ENCODE peak calls at places on chromosomes 16 and 17, in four cellular contexts. One of them, this sample, is unnamed.

GRCh38 chr17:4968166-4968915 is 724 bp upstream of the SPAG7 start:
- DNase-seq in HepG2: no peak
- DNase-seq in H1: no peak
- DNase-seq in K562: peak
- DNase-seq in this sample: no peak

GRCh38 chr17:40542562-40543411 is 22.5 kb downstream of the CCR7 start:
- DNase-seq in HepG2: peak
- DNase-seq in H1: no peak
- DNase-seq in K562: no peak
- DNase-seq in this sample: peak

GRCh38 chr17:49035470-49036269 is 38.5 kb downstream of the IGF2BP1 start:
- DNase-seq in HepG2: no peak
- DNase-seq in H1: no peak
- DNase-seq in K562: peak
- DNase-seq in this sample: peak

GRCh38 chr17:34306466-34306865 is 12.8 kb upstream of the CCL8 start:
- DNase-seq in HepG2: no peak
- DNase-seq in H1: peak
- DNase-seq in K562: peak
- DNase-seq in this sample: peak

GRCh38 chr16:54585094-54585493 is 298.5 kb upstream of the IRX3 start:
- DNase-seq in H1: no peak
- DNase-seq in K562: no peak
- DNase-seq in HepG2: no peak
- DNase-seq in this sample: no peak

GRCh38 chr17:63295288-63295687 is 150.8 kb downstream of the CYB561 start:
- DNase-seq in HepG2: no peak
- DNase-seq in K562: no peak
- DNase-seq in H1: no peak
- DNase-seq in this sample: no peak

GRCh38 chr17:32461853-32462617 is 17.7 kb downstream of the PSMD11 start:
- DNase-seq in HepG2: peak
- DNase-seq in K562: peak
- DNase-seq in H1: no peak
- DNase-seq in this sample: peak

GRCh38 chr17:50986989-50987660 is 121.0 kb upstream of the TOB1 start:
- DNase-seq in H1: no peak
- DNase-seq in K562: no peak
- DNase-seq in HepG2: no peak
- DNase-seq in this sample: no peak

GRCh38 chr17:80220709-80221215 is 535 bp downstream of the SLC26A11 start:
- DNase-seq in H1: no peak
- DNase-seq in K562: no peak
- DNase-seq in HepG2: no peak
- DNase-seq in this sample: peak

GRCh38 chr17:21089145-21089544 is 37.6 kb upstream of the DHRS7B start:
- DNase-seq in H1: no peak
- DNase-seq in HepG2: no peak
- DNase-seq in K562: no peak
- DNase-seq in this sample: no peak

GRCh38 chr17:82859431-82860403 is 19.9 kb upstream of the ZNF750 start:
- DNase-seq in K562: peak
- DNase-seq in H1: no peak
- DNase-seq in HepG2: peak
- DNase-seq in this sample: peak

GRCh38 chr17:78137392-78138203 is 7.0 kb downstream of the TMC8 start:
- DNase-seq in K562: peak
- DNase-seq in HepG2: no peak
- DNase-seq in H1: no peak
- DNase-seq in this sample: no peak

GRCh38 chr16:72620853-72621252 is 427.1 kb downstream of the ZFHX3 start:
- DNase-seq in H1: no peak
- DNase-seq in K562: no peak
- DNase-seq in HepG2: no peak
- DNase-seq in this sample: no peak

GRCh38 chr16:69107311-69107962 is 2.0 kb downstream of the HAS3 start:
- DNase-seq in HepG2: no peak
- DNase-seq in K562: no peak
- DNase-seq in H1: no peak
- DNase-seq in this sample: no peak

GRCh38 chr16:24670623-24671454 is 58.6 kb upstream of the TNRC6A start:
- DNase-seq in HepG2: no peak
- DNase-seq in H1: no peak
- DNase-seq in K562: no peak
- DNase-seq in this sample: peak

GRCh38 chr16:83501481-83501880 is 306.3 kb upstream of the HSBP1 start:
- DNase-seq in K562: no peak
- DNase-seq in HepG2: no peak
- DNase-seq in H1: no peak
- DNase-seq in this sample: no peak

GRCh38 chr17:64534187-64534586 is 27.4 kb downstream of the CEP95 start:
- DNase-seq in H1: no peak
- DNase-seq in K562: no peak
- DNase-seq in HepG2: no peak
- DNase-seq in this sample: peak

GRCh38 chr17:4854181-4854681 is 21.1 kb downstream of the MINK1 start:
- DNase-seq in HepG2: peak
- DNase-seq in H1: no peak
- DNase-seq in K562: no peak
- DNase-seq in this sample: no peak

DNA sequence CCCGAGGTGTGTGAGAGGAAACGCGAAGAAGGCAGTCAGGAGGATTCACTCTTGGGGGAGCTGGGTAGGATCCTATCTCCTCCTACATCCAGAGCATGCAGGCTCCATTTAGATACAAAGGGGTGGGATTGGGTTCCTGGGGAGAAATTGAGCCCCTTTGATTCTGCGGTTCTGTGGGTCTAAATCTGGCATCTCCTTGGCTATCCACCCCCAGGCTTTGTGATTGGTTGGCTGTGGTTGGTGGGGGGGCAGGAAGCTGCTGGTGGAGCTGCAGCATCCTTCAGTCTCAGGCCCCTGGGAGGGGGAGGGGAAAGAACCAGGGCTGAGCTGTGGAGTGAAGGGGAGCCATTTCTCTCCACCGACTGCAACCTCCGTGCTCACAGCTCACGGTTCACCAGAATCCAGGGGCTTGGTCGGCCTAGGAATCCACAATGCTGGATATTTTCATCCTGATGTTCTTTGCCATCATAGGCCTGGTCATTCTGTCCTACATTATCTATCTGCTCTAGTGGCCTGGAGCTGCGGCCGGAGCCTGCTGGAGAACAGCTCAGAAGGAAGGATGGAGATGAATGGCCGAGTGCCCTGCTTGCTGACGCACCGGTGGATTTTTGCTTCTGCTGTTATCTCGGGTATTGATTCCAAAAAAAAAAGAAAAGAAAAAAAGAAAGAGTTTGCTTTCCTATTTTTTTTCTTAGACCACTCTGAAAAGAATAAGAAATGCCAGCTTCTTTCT is at the start of gene LASP1NB:
- DNase-seq in K562: no peak
- DNase-seq in HepG2: no peak
- DNase-seq in H1: no peak
- DNase-seq in this sample: no peak
- TF ChIP-seq RNF2 in K562: no peak
- TF ChIP-seq RNF2 in HepG2: no peak
- TF ChIP-seq RNF2 in H1: no peak
- TF ChIP-seq RNF2 in this sample: no peak

GRCh38 chr17:74270333-74270732 is 3.7 kb upstream of the DNAI2 start:
- DNase-seq in K562: no peak
- DNase-seq in HepG2: no peak
- DNase-seq in H1: no peak
- DNase-seq in this sample: no peak
- TF ChIP-seq RNF2 in K562: no peak
- TF ChIP-seq RNF2 in HepG2: no peak
- TF ChIP-seq RNF2 in H1: no peak
- TF ChIP-seq RNF2 in this sample: no peak

GRCh38 chr16:55623640-55624039 is 32.1 kb upstream of the SLC6A2 start:
- DNase-seq in HepG2: no peak
- DNase-seq in K562: no peak
- DNase-seq in H1: no peak
- DNase-seq in this sample: no peak

GRCh38 chr16:55621771-55622170 is 34.0 kb upstream of the SLC6A2 start:
- DNase-seq in H1: no peak
- DNase-seq in HepG2: no peak
- DNase-seq in K562: no peak
- DNase-seq in this sample: no peak

GRCh38 chr16:55624696-55625095 is 31.1 kb upstream of the SLC6A2 start:
- DNase-seq in K562: no peak
- DNase-seq in HepG2: no peak
- DNase-seq in H1: no peak
- DNase-seq in this sample: no peak

GRCh38 chr16:55622302-55622701 is 33.5 kb upstream of the SLC6A2 start:
- DNase-seq in H1: no peak
- DNase-seq in HepG2: no peak
- DNase-seq in K562: no peak
- DNase-seq in this sample: no peak

DNA sequence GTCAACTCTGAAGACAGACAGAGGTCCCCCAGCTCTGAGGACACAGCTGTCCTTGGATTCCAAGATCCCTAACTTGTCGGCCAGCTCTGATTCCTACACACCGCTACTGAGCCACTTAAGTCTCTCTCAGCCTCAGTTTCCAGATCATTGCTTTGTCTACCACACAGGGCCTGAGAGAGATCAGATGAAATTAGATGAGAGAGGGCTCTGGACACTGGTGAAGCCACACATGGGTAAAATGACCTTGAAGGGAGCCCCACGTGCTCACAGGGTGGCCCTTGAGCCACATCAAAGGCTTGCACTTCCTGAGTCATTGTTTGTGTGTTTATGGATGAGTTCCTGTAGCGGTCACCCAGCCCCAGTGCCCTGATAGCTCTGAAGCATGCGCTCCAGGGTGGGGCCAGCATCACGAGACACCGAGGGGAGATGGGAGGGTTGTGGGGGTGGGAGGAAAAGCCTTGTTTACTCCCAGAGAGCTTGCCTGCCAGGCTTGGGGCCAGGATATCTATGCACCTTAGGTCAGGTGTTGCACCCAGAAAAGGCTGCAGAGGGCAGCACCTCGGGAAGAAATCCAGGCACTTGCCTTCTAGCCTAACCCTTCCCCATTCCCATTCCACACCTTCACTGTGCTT is 32.7 kb upstream of the SLC6A2 start:
- DNase-seq in H1: peak
- DNase-seq in HepG2: peak
- DNase-seq in K562: peak
- DNase-seq in this sample: peak
- TF ChIP-seq RNF2 in H1: no peak
- TF ChIP-seq RNF2 in HepG2: peak
- TF ChIP-seq RNF2 in K562: no peak
- TF ChIP-seq RNF2 in this sample: no peak

GRCh38 chr17:6495450-6496115 is 51.3 kb downstream of the PIMREG start:
- DNase-seq in H1: no peak
- DNase-seq in K562: no peak
- DNase-seq in HepG2: no peak
- DNase-seq in this sample: no peak
- TF ChIP-seq RNF2 in H1: no peak
- TF ChIP-seq RNF2 in K562: no peak
- TF ChIP-seq RNF2 in HepG2: no peak
- TF ChIP-seq RNF2 in this sample: no peak

GRCh38 chr16:52924162-52924561 is 128.5 kb downstream of the CHD9NB start:
- DNase-seq in K562: no peak
- DNase-seq in H1: no peak
- DNase-seq in HepG2: no peak
- DNase-seq in this sample: no peak

GRCh38 chr16:52925143-52925542 is 127.6 kb downstream of the CHD9NB start:
- DNase-seq in HepG2: no peak
- DNase-seq in K562: no peak
- DNase-seq in H1: no peak
- DNase-seq in this sample: no peak

DNA sequence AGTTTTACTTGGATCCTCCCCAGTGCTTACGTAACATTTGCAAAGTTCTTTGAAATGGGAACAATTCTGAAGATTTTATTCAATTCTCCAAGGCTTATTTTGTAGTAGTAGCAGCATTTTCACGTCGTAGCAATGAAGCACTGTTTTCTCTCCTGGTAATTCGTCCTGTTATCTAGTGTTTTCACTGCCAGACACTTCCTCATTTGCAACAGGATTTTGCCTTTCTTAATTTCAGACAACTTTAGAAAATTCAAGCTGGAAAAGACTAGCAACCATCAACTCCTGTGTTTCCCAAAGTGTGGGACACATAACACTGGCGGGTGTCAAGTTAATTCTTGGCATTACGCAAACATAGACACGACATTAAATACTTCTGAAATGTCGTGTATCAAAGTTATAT is 131.6 kb downstream of the CHD9NB start:
- DNase-seq in K562: no peak
- DNase-seq in HepG2: no peak
- DNase-seq in H1: no peak
- DNase-seq in this sample: no peak
- TF ChIP-seq RNF2 in K562: no peak
- TF ChIP-seq RNF2 in HepG2: no peak
- TF ChIP-seq RNF2 in H1: no peak
- TF ChIP-seq RNF2 in this sample: no peak

DNA sequence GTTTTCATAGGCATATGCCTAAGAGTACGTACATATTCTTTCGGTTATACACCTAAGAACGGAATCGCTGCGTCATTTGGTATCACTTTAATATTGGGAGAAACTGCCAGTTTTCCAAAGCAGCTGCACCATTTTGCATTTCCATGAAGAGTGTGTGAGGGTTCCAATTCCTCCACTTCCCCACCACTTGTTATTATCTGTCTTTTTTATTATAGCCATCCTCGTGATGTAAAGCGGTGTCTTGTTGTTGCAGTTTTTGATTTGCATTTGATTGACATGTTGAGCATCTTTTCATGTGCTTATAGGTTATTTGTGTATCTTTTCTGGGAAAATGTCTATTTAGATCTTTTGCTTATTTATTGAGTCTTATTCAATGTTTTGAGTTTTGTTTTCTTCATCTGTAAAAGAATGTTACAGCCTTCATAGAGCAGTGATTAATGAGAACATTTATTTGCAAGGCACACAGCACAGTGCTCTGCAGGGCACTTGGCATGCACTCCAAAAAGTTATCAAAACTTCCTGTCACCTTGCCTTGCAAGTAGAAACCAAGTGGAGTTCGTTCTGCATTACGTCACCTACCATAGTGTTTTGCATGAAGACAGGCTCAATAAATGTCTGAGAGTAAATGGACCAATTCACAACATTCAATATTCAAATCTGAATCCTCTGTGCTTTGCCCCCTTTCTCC is 26.6 kb upstream of the ST6GALNAC1 start:
- DNase-seq in HepG2: no peak
- DNase-seq in K562: no peak
- DNase-seq in H1: no peak
- DNase-seq in this sample: no peak
- TF ChIP-seq RNF2 in HepG2: no peak
- TF ChIP-seq RNF2 in K562: no peak
- TF ChIP-seq RNF2 in H1: no peak
- TF ChIP-seq RNF2 in this sample: no peak